ENCODE peak calls at places on chromosomes 13 and 19, in four cellular contexts. H is RPMI7951, V is right lobe of liver, N is sigmoid colon. L is an unnamed sample.

GRCh38 chr13:94480672-94481145 is 1.2 kb upstream of the DCT start:
- DNase-seq in H (no peak), V (no peak), N (no peak), L (no peak)

GRCh38 chr13:71871844-71872243 is 4.8 kb upstream of the DACH1 start:
- DNase-seq in H (no peak), V (no peak), N (no peak), L (no peak)

GRCh38 chr19:47284324-47284899 is 9.7 kb downstream of the INAFM1 start:
- DNase-seq in H (peak), V (no peak), N (no peak), L (peak)

GRCh38 chr13:114076329-114076761 is 56.1 kb downstream of the RASA3 start:
- DNase-seq in H (no peak), V (peak), N (peak), L (no peak)

GRCh38 chr13:86185636-86186035 is 386.4 kb upstream of the SLITRK6 start:
- DNase-seq in H (no peak), V (peak), N (no peak), L (no peak)

GRCh38 chr19:19649580-19649995 is 6.1 kb upstream of the GMIP start:
- DNase-seq in H (no peak), V (no peak), N (no peak), L (no peak)

GRCh38 chr19:44756089-44756562 is 7.6 kb downstream of the BCL3 start:
- DNase-seq in H (no peak), V (no peak), N (no peak), L (no peak)

GRCh38 chr13:65339236-65339635 is 1890.9 kb downstream of the PCDH9 start:
- DNase-seq in H (no peak), V (no peak), N (no peak), L (no peak)

GRCh38 chr13:41650706-41651105 is 193.4 kb downstream of the RGCC start:
- DNase-seq in H (no peak), V (no peak), N (no peak), L (no peak)

GRCh38 chr19:48683349-48683748 is 10.5 kb upstream of the NTN5 start:
- DNase-seq in H (no peak), V (no peak), N (no peak), L (peak)

GRCh38 chr13:51921790-51922740 is 60.3 kb downstream of the CCDC70 start:
- DNase-seq in H (peak), V (no peak), N (no peak), L (no peak)

GRCh38 chr13:71368301-71368700 is 498.7 kb downstream of the DACH1 start:
- DNase-seq in H (no peak), V (no peak), N (no peak), L (no peak)

GRCh38 chr19:55536951-55537740 is at the start of gene SBK2:
- DNase-seq in H (no peak), V (no peak), N (no peak), L (peak)

GRCh38 chr19:13089139-13089856 is 13.4 kb downstream of the LYL1 start:
- DNase-seq in H (no peak), V (no peak), N (no peak), L (no peak)

GRCh38 chr13:74210693-74211393 is 76.6 kb upstream of the KLF12 start:
- DNase-seq in H (peak), V (no peak), N (no peak), L (peak)

GRCh38 chr19:3670796-3671679 is 29.2 kb downstream of the PIP5K1C start:
- DNase-seq in H (no peak), V (no peak), N (peak), L (peak)

GRCh38 chr13:35894636-35895035 is 236.5 kb downstream of the DCLK1 start:
- DNase-seq in H (no peak), V (no peak), N (no peak), L (no peak)

GRCh38 chr19:46429999-46430398 is 1.3 kb upstream of the PNMA8C start:
- DNase-seq in H (no peak), V (no peak), N (no peak), L (no peak)

GRCh38 chr19:3250675-3251074 is 26.2 kb downstream of the CELF5 start:
- DNase-seq in H (no peak), V (no peak), N (no peak), L (no peak)

GRCh38 chr19:17522988-17523872 is 11.8 kb downstream of the PGLS start:
- DNase-seq in H (no peak), V (peak), N (peak), L (peak)

GRCh38 chr19:12930002-12930645 is 3.4 kb downstream of the FARSA start:
- DNase-seq in H (no peak), V (no peak), N (no peak), L (no peak)

GRCh38 chr13:99281811-99282263 is 23.7 kb upstream of the GPR18 start:
- DNase-seq in H (peak), V (peak), N (peak), L (no peak)

GRCh38 chr13:80338781-80339577 is 1.9 kb downstream of the SPRY2 start:
- DNase-seq in H (peak), V (peak), N (peak), L (peak)

GRCh38 chr13:45335397-45336024 is 5.5 kb downstream of the TPT1 start:
- DNase-seq in H (no peak), V (no peak), N (no peak), L (no peak)

GRCh38 chr19:47228937-47229673 is 1.9 kb downstream of the BBC3 start:
- DNase-seq in H (peak), V (no peak), N (peak), L (no peak)

GRCh38 chr13:41577437-41577836 is 120.1 kb downstream of the RGCC start:
- DNase-seq in H (peak), V (peak), N (peak), L (no peak)

GRCh38 chr13:109465151-109465550 is 321.2 kb downstream of the IRS2 start:
- DNase-seq in H (no peak), V (no peak), N (no peak), L (no peak)

GRCh38 chr13:92500192-92500591 is 726.4 kb upstream of the GPC6 start:
- DNase-seq in H (no peak), V (no peak), N (no peak), L (no peak)

GRCh38 chr13:24254151-24254810 is 55.1 kb upstream of the C1QTNF9 start:
- DNase-seq in H (no peak), V (no peak), N (peak), L (no peak)